ENCODE peak calls at places on chromosomes 16 and 17, in four cellular contexts. O, L, I and S are unnamed samples.

GRCh38 chr16:7083086-7083485 is 249.6 kb upstream of the RBFOX1 start:
- DNase-seq in O (no peak), L (no peak), I (no peak), S (no peak)

GRCh38 chr17:77677210-77677609 is 281.3 kb upstream of the TNRC6C start:
- DNase-seq in O (no peak), L (no peak), I (no peak), S (no peak)

GRCh38 chr17:50258647-50259483 is 15.4 kb upstream of the TMEM92 start:
- DNase-seq in O (no peak), L (no peak), I (no peak), S (no peak)

GRCh38 chr17:48028736-48029135 is 8.9 kb downstream of the COPZ2 start:
- DNase-seq in O (no peak), L (no peak), I (no peak), S (no peak)

GRCh38 chr17:42252528-42253172 is 23.5 kb downstream of the STAT5B start:
- DNase-seq in O (no peak), L (no peak), I (no peak), S (no peak)

GRCh38 chr16:2776500-2777139 is 460 bp downstream of the ELOB start:
- DNase-seq in O (no peak), L (peak), I (no peak), S (no peak)

GRCh38 chr17:40363480-40363838 is 1.1 kb downstream of the GJD3 start:
- DNase-seq in O (no peak), L (peak), I (peak), S (no peak)

GRCh38 chr17:78359216-78359935 is 501 bp downstream of the SOCS3 start:
- DNase-seq in O (no peak), L (peak), I (peak), S (no peak)

GRCh38 chr16:85312642-85313540 is 200.6 kb upstream of the CIBAR2 start:
- DNase-seq in O (no peak), L (no peak), I (peak), S (no peak)

GRCh38 chr16:70430667-70431536 is 8.0 kb downstream of the ST3GAL2 start:
- DNase-seq in O (peak), L (peak), I (no peak), S (no peak)

GRCh38 chr16:47725188-47725695 is 264.1 kb downstream of the PHKB start:
- DNase-seq in O (no peak), L (no peak), I (no peak), S (no peak)

GRCh38 chr17:38701504-38702165 is 3.4 kb upstream of the MLLT6 start:
- DNase-seq in O (peak), L (peak), I (no peak), S (no peak)

GRCh38 chr17:33701910-33702309 is 408.8 kb upstream of the ASIC2 start:
- DNase-seq in O (no peak), L (no peak), I (no peak), S (no peak)

GRCh38 chr17:64198711-64199110 is 64.3 kb downstream of the TEX2 start:
- DNase-seq in O (no peak), L (no peak), I (no peak), S (no peak)

GRCh38 chr16:53084736-53085538 is 30.1 kb downstream of the CHD9 start:
- DNase-seq in O (no peak), L (no peak), I (no peak), S (no peak)
- TF ChIP-seq EGR1 in O (no peak), L (no peak), I (no peak), S (no peak)

GRCh38 chr16:58734459-58734787 is 307 bp upstream of the GOT2 start:
- DNase-seq in O (no peak), L (no peak), I (no peak), S (no peak)

GRCh38 chr16:58732545-58733247 is 1.4 kb downstream of the GOT2 start:
- DNase-seq in O (no peak), L (peak), I (no peak), S (no peak)

GRCh38 chr16:58733671-58734458 is at the start of gene GOT2:
- DNase-seq in O (peak), L (peak), I (peak), S (peak)

GRCh38 chr16:58730724-58731370 is 3.3 kb downstream of the GOT2 start:
- DNase-seq in O (no peak), L (no peak), I (no peak), S (no peak)

GRCh38 chr16:58733248-58733670 is 857 bp downstream of the GOT2 start:
- DNase-seq in O (no peak), L (peak), I (no peak), S (no peak)
- TF ChIP-seq EGR1 in O (no peak), L (no peak), I (no peak), S (no peak)

GRCh38 chr16:4264546-4264945 is 8.3 kb downstream of the TFAP4 start:
- DNase-seq in O (no peak), L (no peak), I (no peak), S (no peak)

GRCh38 chr16:4263504-4264436 is 9.1 kb downstream of the TFAP4 start:
- DNase-seq in O (no peak), L (peak), I (peak), S (peak)

GRCh38 chr16:4260360-4260759 is 12.5 kb downstream of the TFAP4 start:
- DNase-seq in O (no peak), L (no peak), I (no peak), S (no peak)

GRCh38 chr16:4261557-4262172 is 11.2 kb downstream of the TFAP4 start:
- DNase-seq in O (no peak), L (peak), I (peak), S (peak)

DNA sequence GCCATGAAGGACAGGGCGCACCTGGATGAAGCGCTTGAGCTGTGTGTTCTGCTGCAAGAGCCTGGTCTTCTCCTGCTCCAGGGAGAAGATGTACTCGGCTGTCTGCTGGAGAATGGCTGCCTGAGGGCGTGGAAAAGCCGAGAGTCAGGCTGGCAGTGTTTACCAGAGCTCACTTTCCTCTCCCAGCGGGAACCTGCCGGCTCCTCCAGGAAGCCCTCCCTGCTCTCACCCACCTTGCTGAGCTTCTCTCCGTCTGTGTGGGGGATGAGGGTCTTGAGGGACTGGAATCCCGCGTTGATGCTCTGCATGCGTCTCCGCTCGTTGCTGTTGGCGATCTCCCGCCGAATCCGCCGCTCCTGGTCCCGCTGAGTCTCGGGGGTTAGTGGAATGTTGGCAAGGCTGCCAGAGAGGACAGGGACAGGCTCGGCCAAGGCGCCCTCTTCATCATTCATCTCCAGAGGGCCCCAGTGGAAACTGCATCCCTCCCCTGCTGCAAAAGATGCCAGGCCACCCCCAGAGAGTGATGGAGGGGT is 10.5 kb downstream of the TFAP4 start:
- DNase-seq in O (no peak), L (no peak), I (no peak), S (no peak)
- TF ChIP-seq EGR1 in O (no peak), L (no peak), I (no peak), S (no peak)

DNA sequence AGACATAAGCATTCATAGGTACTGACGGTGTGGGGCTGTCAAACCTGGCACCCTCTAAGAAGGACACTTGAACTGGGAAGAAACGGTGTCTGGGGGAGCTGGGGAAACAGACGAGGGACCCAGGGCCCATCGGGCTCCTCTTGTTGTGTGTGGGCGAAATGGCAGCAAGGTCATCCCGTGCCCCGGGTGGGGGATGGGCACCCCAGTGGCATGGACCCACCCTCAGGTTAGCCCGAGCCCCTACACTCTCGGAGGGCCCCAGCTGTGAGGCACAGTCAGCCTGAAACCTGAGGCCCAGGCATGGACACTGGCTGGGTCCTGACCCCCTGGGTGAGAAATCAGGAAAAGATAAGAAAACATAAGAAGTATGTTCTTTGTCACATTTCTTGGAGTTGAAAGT is 57.1 kb downstream of the MYO18A start:
- DNase-seq in O (no peak), L (no peak), I (no peak), S (no peak)
- TF ChIP-seq EGR1 in O (no peak), L (no peak), I (no peak), S (no peak)

DNA sequence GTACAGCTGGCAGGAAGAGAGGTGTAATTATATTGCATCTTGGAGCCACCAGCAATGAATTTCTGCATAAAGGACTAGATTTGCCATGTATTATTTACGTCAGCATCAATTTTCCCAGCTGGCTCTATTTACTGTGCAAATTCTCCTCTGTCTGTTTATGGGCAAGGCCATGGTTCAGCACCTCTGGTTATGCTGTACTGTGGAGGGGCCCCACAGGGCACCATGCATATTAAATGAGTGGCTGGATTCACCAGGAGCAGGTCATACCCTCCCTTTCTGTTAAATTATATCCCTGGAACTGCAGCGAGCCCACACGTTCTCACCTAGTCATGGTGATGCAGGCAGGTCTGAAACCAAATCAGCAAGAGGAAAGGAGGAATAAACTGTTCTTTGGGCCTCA is 19.7 kb downstream of the RAD51D start:
- DNase-seq in O (no peak), L (no peak), I (no peak), S (no peak)
- TF ChIP-seq EGR1 in O (no peak), L (no peak), I (no peak), S (no peak)

GRCh38 chr17:71224824-71225575 is 895.8 kb upstream of the SOX9 start:
- DNase-seq in O (no peak), L (no peak), I (no peak), S (no peak)
- TF ChIP-seq EGR1 in O (no peak), L (no peak), I (no peak), S (no peak)

DNA sequence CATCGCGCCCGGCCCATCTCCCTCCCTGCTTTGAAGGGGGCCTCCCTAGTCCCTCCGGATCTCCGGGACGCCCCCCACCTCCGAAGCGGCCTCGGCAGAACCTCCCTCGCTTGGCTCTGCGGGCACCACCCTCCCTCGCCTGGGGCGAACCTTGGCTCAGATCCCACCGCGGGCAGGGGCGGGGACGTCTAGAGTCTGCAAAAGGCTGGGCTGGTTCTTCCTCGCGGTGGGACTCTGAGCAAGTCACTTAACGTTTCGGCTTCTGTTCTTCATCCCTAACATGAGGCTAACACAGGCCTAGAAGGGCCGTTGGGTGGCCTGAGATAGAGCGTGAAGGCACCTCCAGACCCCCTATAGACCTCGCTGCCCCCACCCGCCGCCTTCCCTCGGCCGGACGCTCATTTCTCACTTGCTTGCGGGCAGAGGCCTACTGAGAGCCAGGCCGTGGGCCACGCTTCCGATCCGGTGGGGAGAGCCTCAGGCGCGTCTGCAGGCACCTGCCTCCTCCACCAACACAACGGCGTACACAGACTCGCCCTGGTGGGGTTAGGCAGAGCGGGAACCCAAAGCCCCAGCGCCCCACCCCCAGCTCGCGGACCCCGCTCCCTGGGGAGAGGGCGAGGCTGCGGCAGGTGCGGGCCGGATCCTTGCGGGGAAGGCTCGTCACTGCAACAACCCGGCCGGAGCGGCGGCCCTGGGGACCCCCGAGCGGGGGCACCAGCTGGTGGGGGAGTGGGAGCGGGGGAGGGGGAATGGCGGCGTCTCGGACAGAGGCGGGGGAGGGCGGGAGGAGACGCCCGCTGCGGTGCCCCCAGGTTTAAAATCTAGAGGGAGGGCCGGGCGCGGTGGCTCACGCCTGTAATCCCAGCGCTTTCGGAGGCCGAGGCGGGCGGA is 5.4 kb downstream of the MYO1C start:
- DNase-seq in O (peak), L (peak), I (peak), S (peak)
- TF ChIP-seq EGR1 in O (peak), L (no peak), I (no peak), S (no peak)

DNA sequence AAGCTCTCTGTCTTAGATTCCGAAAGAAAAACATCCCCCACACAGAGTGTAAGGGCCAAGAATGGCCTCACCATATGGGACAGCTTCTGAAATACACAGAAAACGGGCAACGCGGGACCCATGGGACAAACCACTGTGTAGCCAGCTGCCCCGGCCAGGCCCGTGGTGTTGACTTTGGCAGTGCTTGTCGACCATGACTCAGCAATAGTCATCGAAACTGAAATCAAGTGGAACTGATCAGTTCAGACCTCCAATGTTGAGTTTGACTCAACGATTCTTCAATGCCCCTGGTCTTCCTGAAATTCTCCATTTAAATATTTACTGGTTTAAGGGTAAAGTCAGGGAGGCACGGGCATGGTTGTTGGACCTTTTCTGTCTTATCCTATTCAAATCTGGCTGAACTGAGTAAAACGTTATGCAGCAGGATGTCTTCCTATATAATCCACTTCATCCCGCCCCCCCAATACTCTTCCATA is 27.5 kb downstream of the ZFHX3 start:
- DNase-seq in O (no peak), L (peak), I (no peak), S (peak)
- TF ChIP-seq EGR1 in O (no peak), L (no peak), I (no peak), S (no peak)